ENCODE peak calls at places on chromosome 19, in five cellular contexts. W is SK-MEL-5; N is activated naive CD4-positive, alpha-beta T cell; E is activated CD4-positive, alpha-beta T cell treated with anti-CD3 and anti-CD28 coated beads for 48 hours; F is A172. H is an unnamed sample.

GRCh38 chr19:42255766-42256750 is 1.1 kb upstream of the ERF start:
- DNase-seq in N (no peak), F (peak), E (no peak), W (peak), H (no peak)

GRCh38 chr19:19642506-19643157 is 825 bp downstream of the GMIP start:
- DNase-seq in W (peak), N (peak), F (no peak), E (peak), H (peak)

GRCh38 chr19:13031917-13032623 is 36.8 kb downstream of the NFIX start:
- DNase-seq in E (no peak), W (peak), F (no peak), N (no peak), H (no peak)

GRCh38 chr19:51688665-51689571 is 4.2 kb upstream of the SPACA6 start:
- DNase-seq in E (no peak), N (no peak), F (peak), W (peak), H (peak)

GRCh38 chr19:33514885-33515485 is 6.6 kb downstream of the PEPD start:
- DNase-seq in W (no peak), N (no peak), F (peak), E (no peak), H (no peak)

GRCh38 chr19:29772696-29773095 is 39.1 kb upstream of the CCNE1 start:
- DNase-seq in E (no peak), N (no peak), W (no peak), F (no peak), H (no peak)

GRCh38 chr19:5397804-5398692 is 57.2 kb upstream of the ZNRF4 start:
- DNase-seq in F (peak), W (peak), N (no peak), E (peak), H (peak)

GRCh38 chr19:14843587-14843986 is 5.1 kb downstream of the OR7A10 start:
- DNase-seq in W (no peak), E (no peak), N (no peak), F (no peak), H (no peak)

GRCh38 chr19:6126335-6126974 is 9.0 kb upstream of the ACSBG2 start:
- DNase-seq in W (peak), F (peak), E (no peak), N (no peak), H (peak)

GRCh38 chr19:28495046-28495445 is 717.9 kb downstream of the UQCRFS1 start:
- DNase-seq in N (no peak), W (no peak), F (no peak), E (no peak), H (peak)

GRCh38 chr19:4370418-4371041 is 27.2 kb downstream of the MPND start:
- DNase-seq in W (no peak), N (no peak), E (no peak), F (no peak), H (no peak)

GRCh38 chr19:46976845-46977320 is 42.8 kb upstream of the NPAS1 start:
- DNase-seq in W (no peak), N (no peak), E (no peak), F (peak), H (peak)

GRCh38 chr19:34366670-34367423 is 1.9 kb downstream of the GPI start:
- DNase-seq in F (peak), W (no peak), N (no peak), E (no peak), H (no peak)

GRCh38 chr19:35269425-35270117 is 809 bp downstream of the USF2 start:
- DNase-seq in F (peak), N (peak), W (peak), E (peak), H (peak)